ENCODE peak calls at places on chromosomes 12 and 14, in nine cellular contexts. H is aorta, N is uterus, P is testis, C is heart right ventricle, B is spleen, O is breast epithelium, U is right cardiac atrium, V is body of pancreas. W is an unnamed sample.

GRCh38 chr12:125744201-125744600 is 679.0 kb downstream of the AACS start:
- DNase-seq in H (no peak), N (no peak), P (no peak), C (no peak), B (no peak), O (no peak), U (no peak), V (no peak), W (no peak)

GRCh38 chr14:20176330-20176729 is 14.4 kb upstream of the OR11G2 start:
- DNase-seq in H (no peak), N (no peak), P (no peak), C (no peak), B (no peak), O (no peak), U (no peak), V (no peak), W (no peak)

GRCh38 chr12:113130457-113131135 is 5.0 kb downstream of the RASAL1 start:
- DNase-seq in H (no peak), N (no peak), P (peak; percentile 67), C (no peak), B (peak; percentile 91), O (no peak), U (no peak), V (peak; percentile 17), W (no peak)

GRCh38 chr14:103427485-103428443 is 42.5 kb downstream of the MARK3 start:
- DNase-seq in H (no peak), N (peak; percentile 43), P (no peak), C (peak; percentile 40), B (no peak), O (no peak), U (no peak), V (no peak), W (peak; percentile 47)

GRCh38 chr12:34395056-34396005 is 373.0 kb downstream of the ALG10 start:
- DNase-seq in H (peak; percentile 36), N (peak; percentile 9), P (peak; percentile 1), C (peak; percentile 1), B (peak; percentile 64), O (peak; percentile 14), U (peak; percentile 14), V (peak; percentile 2), W (peak; percentile 1)

GRCh38 chr12:24197517-24197916 is 248.0 kb upstream of the SOX5 start:
- DNase-seq in H (no peak), N (no peak), P (no peak), C (no peak), B (no peak), O (no peak), U (no peak), V (no peak), W (no peak)

GRCh38 chr14:21018286-21018685 is 6.6 kb downstream of the NDRG2 start:
- DNase-seq in H (no peak), N (no peak), P (no peak), C (no peak), B (no peak), O (no peak), U (no peak), V (no peak), W (no peak)

GRCh38 chr12:102811125-102811737 is 105.8 kb downstream of the PAH start:
- DNase-seq in H (no peak), N (peak; percentile 47), P (peak; percentile 58), C (no peak), B (no peak), O (no peak), U (no peak), V (no peak), W (peak; percentile 11)

GRCh38 chr12:119589087-119589486 is 4.5 kb upstream of the TMEM233 start:
- DNase-seq in H (no peak), N (no peak), P (no peak), C (no peak), B (no peak), O (no peak), U (no peak), V (no peak), W (no peak)

GRCh38 chr12:120199595-120200306 is 1.2 kb downstream of the RPLP0 start:
- DNase-seq in H (peak; percentile 51), N (peak; percentile 59), P (peak; percentile 30), C (no peak), B (no peak), O (no peak), U (no peak), V (no peak), W (no peak)

GRCh38 chr12:87853448-87854003 is 175.7 kb downstream of the C12orf50 start:
- DNase-seq in H (no peak), N (no peak), P (no peak), C (no peak), B (no peak), O (no peak), U (no peak), V (no peak), W (no peak)
- H3K27ac ChIP-seq in H (no peak overlapping the region), N (no peak overlapping the region), P (no peak overlapping the region), C (no peak overlapping the region), B (no peak overlapping the region), O (no peak overlapping the region), U (no peak overlapping the region), V (no peak overlapping the region), W (no peak overlapping the region)

DNA sequence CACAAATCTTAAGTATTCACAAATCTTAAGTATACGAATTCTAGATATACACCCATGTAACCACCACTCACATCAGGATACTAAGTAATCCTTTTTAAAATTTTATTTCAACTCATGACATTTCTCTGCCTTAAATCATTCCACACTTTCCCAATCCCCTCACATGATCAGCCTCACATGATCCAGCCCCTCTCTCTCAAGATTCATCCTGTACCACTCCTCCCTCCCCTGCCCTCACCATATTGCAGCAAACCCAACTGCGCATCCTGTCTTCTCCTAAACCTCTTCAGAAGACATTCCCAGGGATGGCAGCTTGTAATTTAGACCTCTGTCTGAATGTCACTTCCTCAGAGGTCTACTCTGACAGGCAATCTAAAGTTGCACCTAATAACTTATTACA is 1.7 kb upstream of the EIF4B start:
- DNase-seq in H (no peak), N (no peak), P (no peak), C (no peak), B (no peak), O (no peak), U (no peak), V (no peak), W (no peak)
- H3K4me3 ChIP-seq in H (no peak overlapping the region), N (no peak overlapping the region), P (no peak overlapping the region), C (no peak overlapping the region), B (no peak overlapping the region), O (no peak overlapping the region), U (no peak overlapping the region), V (no peak overlapping the region), W (no peak overlapping the region)

GRCh38 chr12:75809745-75810144 is 221.8 kb downstream of the PHLDA1 start:
- DNase-seq in H (no peak), N (no peak), P (no peak), C (no peak), B (no peak), O (no peak), U (no peak), V (no peak), W (no peak)

GRCh38 chr12:75813066-75813465 is 218.5 kb downstream of the PHLDA1 start:
- DNase-seq in H (no peak), N (no peak), P (no peak), C (no peak), B (no peak), O (no peak), U (no peak), V (no peak), W (no peak)

GRCh38 chr12:75814856-75815754 is 216.5 kb downstream of the PHLDA1 start:
- DNase-seq in H (no peak), N (peak; percentile 56), P (no peak), C (peak; percentile 55), B (no peak), O (no peak), U (peak; percentile 13), V (peak; percentile 26), W (no peak)

GRCh38 chr12:75815756-75816155 is 215.8 kb downstream of the PHLDA1 start:
- DNase-seq in H (no peak), N (no peak), P (no peak), C (no peak), B (no peak), O (no peak), U (no peak), V (no peak), W (no peak)

DNA sequence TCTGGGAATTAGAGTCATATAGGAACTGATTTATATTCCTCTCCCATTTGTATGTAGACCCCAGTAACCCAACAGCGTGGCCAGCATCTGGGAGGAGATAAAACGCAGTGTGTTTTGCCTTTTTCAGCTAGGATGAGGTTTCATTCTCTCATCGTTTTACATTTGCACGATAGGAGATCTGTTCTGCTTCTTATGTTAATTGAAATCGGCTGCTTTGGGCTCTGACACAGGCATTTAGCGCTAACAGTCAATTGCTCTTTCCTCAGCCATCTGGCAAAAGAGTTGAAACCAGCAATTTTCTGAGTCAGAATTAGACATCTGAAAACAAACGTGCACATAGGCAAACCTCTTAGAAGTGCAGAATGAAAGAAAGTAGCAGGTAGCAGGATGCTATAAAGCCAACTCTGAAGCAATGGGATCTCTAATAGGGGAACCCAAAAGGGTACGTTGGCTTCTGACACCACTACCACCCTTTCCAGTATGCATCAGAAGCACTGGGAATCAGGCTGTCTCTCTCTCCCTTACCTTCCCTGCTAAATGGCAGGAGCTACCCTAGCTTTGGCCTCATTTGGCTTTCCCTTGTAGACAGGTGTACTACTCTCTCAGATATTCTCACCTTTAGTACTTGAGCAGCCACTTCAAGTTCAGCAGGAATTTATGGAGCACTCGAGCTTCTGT is 219.1 kb downstream of the PHLDA1 start:
- DNase-seq in H (no peak), N (peak; percentile 20), P (no peak), C (no peak), B (no peak), O (no peak), U (no peak), V (no peak), W (no peak)
- H3K27ac ChIP-seq in H (no peak overlapping the region), N (peak overlapping the region; percentile 28), P (no peak overlapping the region), C (no peak overlapping the region), B (no peak overlapping the region), O (peak overlapping the region; percentile 59), U (no peak overlapping the region), V (no peak overlapping the region), W (no peak overlapping the region)

GRCh38 chr12:99611117-99611516 is 36.4 kb upstream of the GARIN6 start:
- DNase-seq in H (no peak), N (no peak), P (no peak), C (no peak), B (no peak), O (no peak), U (no peak), V (no peak), W (no peak)
- H3K4me3 ChIP-seq in H (no peak overlapping the region), N (no peak overlapping the region), P (no peak overlapping the region), C (no peak overlapping the region), B (no peak overlapping the region), O (no peak overlapping the region), U (no peak overlapping the region), V (no peak overlapping the region), W (no peak overlapping the region)

W was measured in SJCRH30.